ENCODE peak calls at places on chromosomes 3 and 15, in seven cellular contexts. V, F, H, E, Z, C and U are unnamed samples.

GRCh38 chr3:8765528-8765927 is 3.9 kb downstream of the OXTR start:
- DNase-seq in V (no peak), F (no peak), H (no peak), E (no peak), Z (no peak), C (no peak), U (no peak)

GRCh38 chr15:78767331-78767951 is 43.8 kb downstream of the ADAMTS7 start:
- DNase-seq in V (no peak), F (no peak), H (no peak), E (no peak), Z (no peak), C (peak; percentile 25), U (no peak)

GRCh38 chr15:47360296-47360695 is 357.0 kb upstream of the SEMA6D start:
- DNase-seq in V (no peak), F (no peak), H (no peak), E (no peak), Z (no peak), C (no peak), U (no peak)

GRCh38 chr15:79091204-79091867 is 756 bp upstream of the RASGRF1 start:
- DNase-seq in V (no peak), F (peak; percentile 32), H (peak; percentile 8), E (peak; percentile 65), Z (no peak), C (no peak), U (no peak)

GRCh38 chr3:57983734-57984518 is 24.3 kb upstream of the FLNB start:
- DNase-seq in V (no peak), F (peak; percentile 96), H (peak; percentile 80), E (peak; percentile 96), Z (peak; percentile 64), C (peak; percentile 29), U (peak; percentile 61)

GRCh38 chr3:12288466-12289129 is at the start of gene PPARG:
- DNase-seq in V (no peak), F (peak; percentile 51), H (peak; percentile 68), E (peak; percentile 84), Z (no peak), C (peak; percentile 83), U (no peak)

GRCh38 chr3:38067508-38068233 is 28.7 kb downstream of the DLEC1 start:
- DNase-seq in V (no peak), F (peak; percentile 17), H (no peak), E (no peak), Z (no peak), C (no peak), U (no peak)

GRCh38 chr3:14906355-14906960 is 40.9 kb upstream of the NR2C2 start:
- DNase-seq in V (no peak), F (no peak), H (no peak), E (no peak), Z (no peak), C (no peak), U (no peak)

GRCh38 chr3:173009410-173009809 is 131.6 kb downstream of the SPATA16 start:
- DNase-seq in V (no peak), F (no peak), H (no peak), E (no peak), Z (no peak), C (no peak), U (no peak)

GRCh38 chr15:68312701-68313204 is 35.2 kb downstream of the FEM1B start:
- DNase-seq in V (peak; percentile 18), F (no peak), H (peak; percentile 23), E (no peak), Z (no peak), C (no peak), U (no peak)

GRCh38 chr3:52529376-52530333 is 4.0 kb downstream of the NT5DC2 start:
- DNase-seq in V (no peak), F (peak; percentile 40), H (peak; percentile 88), E (no peak), Z (no peak), C (no peak), U (no peak)

GRCh38 chr3:192833177-192833890 is 84.3 kb downstream of the MB21D2 start:
- DNase-seq in V (no peak), F (no peak), H (peak; percentile 82), E (peak; percentile 14), Z (no peak), C (no peak), U (no peak)

GRCh38 chr3:72523409-72524172 is 324.7 kb downstream of the SHQ1 start:
- DNase-seq in V (no peak), F (peak; percentile 90), H (peak; percentile 7), E (no peak), Z (no peak), C (no peak), U (no peak)

GRCh38 chr15:58549013-58549779 is 117.4 kb downstream of the LIPC start:
- DNase-seq in V (no peak), F (no peak), H (no peak), E (no peak), Z (no peak), C (no peak), U (no peak)

GRCh38 chr3:122697952-122698625 is 17.4 kb downstream of the PARP14 start:
- DNase-seq in V (no peak), F (no peak), H (no peak), E (peak; percentile 5), Z (no peak), C (no peak), U (no peak)

GRCh38 chr3:72938471-72939265 is 50.8 kb downstream of the GXYLT2 start:
- DNase-seq in V (peak; percentile 36), F (peak; percentile 67), H (peak; percentile 99), E (peak; percentile 70), Z (no peak), C (peak; percentile 57), U (peak; percentile 46)